ENCODE peak calls at places on chromosomes 11 and 22, in four cellular contexts. Y is cardiac fibroblast, T is iris pigment epithelial cell, Q is H54. P is an unnamed sample.

GRCh38 chr22:50267591-50268390 is 2.4 kb downstream of the MAPK11 start:
- DNase-seq in Q (no peak), T (peak), Y (peak), P (no peak)

GRCh38 chr22:48902983-48903650 is 924.6 kb downstream of the BRD1 start:
- DNase-seq in Y (no peak), Q (no peak), T (no peak), P (no peak)

GRCh38 chr22:26610072-26610958 is 7.5 kb downstream of the CRYBB1 start:
- DNase-seq in Q (peak), Y (peak), T (peak), P (no peak)

GRCh38 chr11:25991476-25991875 is 340.5 kb upstream of the ANO3 start:
- DNase-seq in T (no peak), Q (no peak), Y (no peak), P (no peak)

GRCh38 chr11:45091563-45092392 is 54.7 kb upstream of the PRDM11 start:
- DNase-seq in T (no peak), Y (peak), Q (no peak), P (no peak)

GRCh38 chr11:1060885-1061616 is 13.6 kb upstream of the MUC2 start:
- DNase-seq in Q (peak), Y (peak), T (peak), P (no peak)

GRCh38 chr11:76744186-76745058 is 38.7 kb upstream of the TSKU start:
- DNase-seq in Q (no peak), T (peak), Y (peak), P (no peak)

GRCh38 chr11:30107899-30108298 is 91.1 kb upstream of the KCNA4 start:
- DNase-seq in Q (peak), Y (peak), T (peak), P (peak)

GRCh38 chr11:6357222-6357621 is 33.1 kb upstream of the SMPD1 start:
- DNase-seq in Q (peak), T (peak), Y (peak), P (peak)

GRCh38 chr11:77071671-77072605 is 5.2 kb downstream of the CAPN5 start:
- DNase-seq in T (peak), Q (peak), Y (peak), P (no peak)

GRCh38 chr22:47645450-47645914 is 883.0 kb downstream of the TBC1D22A start:
- DNase-seq in Y (no peak), T (no peak), Q (no peak), P (no peak)

GRCh38 chr11:9208726-9209501 is 56.2 kb downstream of the DENND5A start:
- DNase-seq in T (peak), Q (no peak), Y (no peak), P (no peak)

GRCh38 chr11:6604081-6604626 is 580 bp downstream of the ILK start:
- DNase-seq in Y (peak), T (peak), Q (peak), P (no peak)

P was measured in epithelial cell of proximal tubule.